ENCODE peak calls at places on chromosome 17, in seven cellular contexts. One of them, this sample, is unnamed.

GRCh38 chr17:36463916-36464764 is 22.3 kb upstream of the ZNHIT3 start:
- DNase-seq in endodermal cell: peak; percentile 100
- DNase-seq in SW480: peak; percentile 77
- DNase-seq in posterior cingulate gyrus: no peak
- DNase-seq in NCI-H2081: no peak
- DNase-seq in CD4-positive, alpha-beta T cell: peak; percentile 14
- DNase-seq in body of pancreas: peak; percentile 67
- DNase-seq in this sample: no peak

GRCh38 chr17:49074851-49075540 is 57.6 kb upstream of the B4GALNT2 start:
- DNase-seq in endodermal cell: no peak
- DNase-seq in SW480: no peak
- DNase-seq in posterior cingulate gyrus: no peak
- DNase-seq in NCI-H2081: no peak
- DNase-seq in CD4-positive, alpha-beta T cell: no peak
- DNase-seq in body of pancreas: no peak
- DNase-seq in this sample: no peak

GRCh38 chr17:63928172-63928666 is 3.9 kb downstream of the CD79B start:
- DNase-seq in endodermal cell: no peak
- DNase-seq in SW480: no peak
- DNase-seq in posterior cingulate gyrus: no peak
- DNase-seq in NCI-H2081: no peak
- DNase-seq in CD4-positive, alpha-beta T cell: no peak
- DNase-seq in body of pancreas: no peak
- DNase-seq in this sample: no peak

GRCh38 chr17:6712058-6712853 is 913 bp downstream of the SLC13A5 start:
- DNase-seq in endodermal cell: peak; percentile 94
- DNase-seq in SW480: peak; percentile 71
- DNase-seq in posterior cingulate gyrus: peak; percentile 63
- DNase-seq in NCI-H2081: no peak
- DNase-seq in CD4-positive, alpha-beta T cell: no peak
- DNase-seq in body of pancreas: no peak
- DNase-seq in this sample: no peak

GRCh38 chr17:2084766-2085647 is 30.1 kb downstream of the HIC1 start:
- DNase-seq in endodermal cell: no peak
- DNase-seq in SW480: no peak
- DNase-seq in posterior cingulate gyrus: no peak
- DNase-seq in NCI-H2081: no peak
- DNase-seq in CD4-positive, alpha-beta T cell: no peak
- DNase-seq in body of pancreas: peak; percentile 22
- DNase-seq in this sample: peak; percentile 3

GRCh38 chr17:4501295-4501949 is 2.7 kb downstream of the SPNS2 start:
- DNase-seq in endodermal cell: no peak
- DNase-seq in SW480: no peak
- DNase-seq in posterior cingulate gyrus: no peak
- DNase-seq in NCI-H2081: no peak
- DNase-seq in CD4-positive, alpha-beta T cell: no peak
- DNase-seq in body of pancreas: no peak
- DNase-seq in this sample: no peak

GRCh38 chr17:17859909-17860760 is 23.3 kb upstream of the SREBF1 start:
- DNase-seq in endodermal cell: peak; percentile 93
- DNase-seq in SW480: peak; percentile 63
- DNase-seq in posterior cingulate gyrus: peak; percentile 72
- DNase-seq in NCI-H2081: peak; percentile 60
- DNase-seq in CD4-positive, alpha-beta T cell: peak; percentile 60
- DNase-seq in body of pancreas: peak; percentile 73
- DNase-seq in this sample: peak; percentile 34

GRCh38 chr17:33469911-33470310 is 176.8 kb upstream of the ASIC2 start:
- DNase-seq in endodermal cell: no peak
- DNase-seq in SW480: peak; percentile 44
- DNase-seq in posterior cingulate gyrus: no peak
- DNase-seq in NCI-H2081: no peak
- DNase-seq in CD4-positive, alpha-beta T cell: no peak
- DNase-seq in body of pancreas: no peak
- DNase-seq in this sample: no peak

GRCh38 chr17:8125947-8126305 is 2.0 kb upstream of the HES7 start:
- DNase-seq in endodermal cell: peak; percentile 88
- DNase-seq in SW480: peak; percentile 67
- DNase-seq in posterior cingulate gyrus: no peak
- DNase-seq in NCI-H2081: peak; percentile 18
- DNase-seq in CD4-positive, alpha-beta T cell: no peak
- DNase-seq in body of pancreas: peak; percentile 19
- DNase-seq in this sample: no peak

GRCh38 chr17:79651751-79652150 is 40.9 kb upstream of the RBFOX3 start:
- DNase-seq in endodermal cell: peak; percentile 41
- DNase-seq in SW480: no peak
- DNase-seq in posterior cingulate gyrus: no peak
- DNase-seq in NCI-H2081: no peak
- DNase-seq in CD4-positive, alpha-beta T cell: no peak
- DNase-seq in body of pancreas: no peak
- DNase-seq in this sample: no peak

GRCh38 chr17:2024572-2025219 is 438 bp downstream of the RTN4RL1 start:
- DNase-seq in endodermal cell: peak; percentile 85
- DNase-seq in SW480: no peak
- DNase-seq in posterior cingulate gyrus: no peak
- DNase-seq in NCI-H2081: no peak
- DNase-seq in CD4-positive, alpha-beta T cell: no peak
- DNase-seq in body of pancreas: no peak
- DNase-seq in this sample: no peak

GRCh38 chr17:1643293-1643998 is 2.1 kb downstream of the SCARF1 start:
- DNase-seq in endodermal cell: peak; percentile 98
- DNase-seq in SW480: peak; percentile 76
- DNase-seq in posterior cingulate gyrus: no peak
- DNase-seq in NCI-H2081: peak; percentile 62
- DNase-seq in CD4-positive, alpha-beta T cell: peak; percentile 65
- DNase-seq in body of pancreas: peak; percentile 96
- DNase-seq in this sample: no peak

GRCh38 chr17:49993423-49994037 is 1.5 kb downstream of the DLX3 start:
- DNase-seq in endodermal cell: peak; percentile 92
- DNase-seq in SW480: no peak
- DNase-seq in posterior cingulate gyrus: no peak
- DNase-seq in NCI-H2081: peak; percentile 40
- DNase-seq in CD4-positive, alpha-beta T cell: no peak
- DNase-seq in body of pancreas: peak; percentile 52
- DNase-seq in this sample: peak; percentile 14

GRCh38 chr17:11803226-11803625 is 194.0 kb downstream of the ZNF18 start:
- DNase-seq in endodermal cell: peak; percentile 22
- DNase-seq in SW480: no peak
- DNase-seq in posterior cingulate gyrus: no peak
- DNase-seq in NCI-H2081: no peak
- DNase-seq in CD4-positive, alpha-beta T cell: no peak
- DNase-seq in body of pancreas: no peak
- DNase-seq in this sample: no peak

GRCh38 chr17:19022747-19023146 is 18.2 kb upstream of the FAM83G start:
- DNase-seq in endodermal cell: no peak
- DNase-seq in SW480: no peak
- DNase-seq in posterior cingulate gyrus: no peak
- DNase-seq in NCI-H2081: no peak
- DNase-seq in CD4-positive, alpha-beta T cell: no peak
- DNase-seq in body of pancreas: no peak
- DNase-seq in this sample: no peak

GRCh38 chr17:78343433-78344201 is 16.3 kb downstream of the SOCS3 start:
- DNase-seq in endodermal cell: peak; percentile 64
- DNase-seq in SW480: peak; percentile 84
- DNase-seq in posterior cingulate gyrus: no peak
- DNase-seq in NCI-H2081: no peak
- DNase-seq in CD4-positive, alpha-beta T cell: peak; percentile 85
- DNase-seq in body of pancreas: no peak
- DNase-seq in this sample: peak; percentile 9

GRCh38 chr17:32813021-32813420 is 63.9 kb downstream of the MYO1D start:
- DNase-seq in endodermal cell: no peak
- DNase-seq in SW480: no peak
- DNase-seq in posterior cingulate gyrus: no peak
- DNase-seq in NCI-H2081: no peak
- DNase-seq in CD4-positive, alpha-beta T cell: no peak
- DNase-seq in body of pancreas: no peak
- DNase-seq in this sample: no peak

This sample was measured in DMS153.